ENCODE peak calls at places on chromosomes 4 and X, in nine cellular contexts. K is IMR-90, G is transverse colon, O is stomach, A is ovary, T is tibial nerve, B is upper lobe of left lung, I is A549, D is GM12878. R is an unnamed sample.

GRCh38 chrX:131752493-131753198 is 208.8 kb downstream of the OR13H1 start:
- DNase-seq in B (no peak), D (peak), A (peak), I (no peak), O (peak), T (no peak), G (peak), K (peak), R (peak)

GRCh38 chr4:186840222-186840701 is 116.6 kb upstream of the FAT1 start:
- DNase-seq in O (no peak), T (peak), I (no peak), K (peak), B (no peak), A (peak), G (peak), D (no peak), R (peak)

GRCh38 chrX:103878466-103879151 is 46.6 kb upstream of the RAB9B start:
- DNase-seq in T (no peak), D (no peak), K (peak), O (no peak), A (no peak), G (no peak), I (no peak), B (no peak), R (no peak)

GRCh38 chr4:185566972-185567749 is 31.9 kb upstream of the PDLIM3 start:
- DNase-seq in T (peak), D (no peak), O (no peak), A (peak), G (no peak), K (peak), B (no peak), I (no peak), R (no peak)

GRCh38 chr4:98626350-98626749 is 32.1 kb downstream of the TSPAN5 start:
- DNase-seq in B (peak), K (peak), O (no peak), G (no peak), I (peak), D (no peak), T (no peak), A (peak), R (no peak)

GRCh38 chr4:100796333-100796732 is 278.5 kb upstream of the EMCN start:
- DNase-seq in B (no peak), A (no peak), D (no peak), G (no peak), O (no peak), T (no peak), K (no peak), I (no peak), R (no peak)

GRCh38 chr4:35520059-35520458 is 724.3 kb downstream of the ARAP2 start:
- DNase-seq in T (no peak), G (no peak), I (no peak), A (no peak), O (peak), B (no peak), K (no peak), D (no peak), R (no peak)

GRCh38 chrX:38891641-38892413 is 90.6 kb downstream of the MID1IP1 start:
- DNase-seq in O (no peak), D (no peak), K (peak), A (no peak), I (no peak), G (no peak), T (no peak), B (no peak), R (no peak)

GRCh38 chr4:182338059-182338458 is 94.9 kb downstream of the TENM3 start:
- DNase-seq in K (no peak), T (no peak), A (no peak), I (no peak), B (no peak), D (no peak), O (no peak), G (no peak), R (no peak)

GRCh38 chr4:123671633-123672404 is 275.2 kb downstream of the SPRY1 start:
- DNase-seq in T (no peak), K (no peak), I (no peak), B (no peak), D (peak), A (no peak), O (no peak), G (no peak), R (no peak)

GRCh38 chrX:55787063-55787462 is 69.5 kb downstream of the RRAGB start:
- DNase-seq in I (no peak), G (no peak), T (no peak), A (no peak), K (no peak), B (no peak), D (no peak), O (no peak), R (no peak)

GRCh38 chrX:2548731-2549423 is 48.1 kb upstream of the DHRSX start:
- DNase-seq in D (no peak), T (no peak), B (no peak), O (no peak), I (no peak), K (no peak), A (no peak), G (no peak), R (no peak)

GRCh38 chr4:138118270-138118669 is 123.9 kb downstream of the SLC7A11 start:
- DNase-seq in T (no peak), I (no peak), G (no peak), B (no peak), A (no peak), O (no peak), K (no peak), D (no peak), R (no peak)

GRCh38 chrX:122269243-122269781 is 914.8 kb upstream of the GRIA3 start:
- DNase-seq in D (no peak), I (no peak), B (no peak), O (no peak), K (no peak), G (no peak), A (no peak), T (no peak), R (no peak)

GRCh38 chrX:18151661-18152060 is 69.0 kb downstream of the BEND2 start:
- DNase-seq in I (no peak), O (no peak), T (no peak), D (no peak), B (no peak), A (no peak), G (no peak), K (no peak), R (no peak)

GRCh38 chr4:140049024-140049923 is 104.7 kb downstream of the MAML3 start:
- DNase-seq in B (no peak), O (peak), D (no peak), T (peak), I (peak), K (peak), A (peak), G (peak), R (no peak)

GRCh38 chrX:107485019-107485418 is 35.6 kb downstream of the FRMPD3 start:
- DNase-seq in O (no peak), D (no peak), K (no peak), T (no peak), B (no peak), G (no peak), I (no peak), A (peak), R (no peak)

GRCh38 chrX:154396948-154397887 is 959 bp upstream of the RPL10 start:
- DNase-seq in D (no peak), A (peak), K (peak), T (peak), O (peak), G (peak), B (peak), I (peak), R (peak)

GRCh38 chr4:25757452-25757851 is 101.8 kb downstream of the SLC34A2 start:
- DNase-seq in G (no peak), B (no peak), I (no peak), K (no peak), A (no peak), D (no peak), O (no peak), T (no peak), R (no peak)

GRCh38 chr4:3699678-3700077 is 66.5 kb upstream of the ADRA2C start:
- DNase-seq in G (no peak), I (no peak), D (no peak), T (no peak), O (no peak), B (peak), A (no peak), K (no peak), R (no peak)

GRCh38 chrX:37603938-37604409 is 32.5 kb downstream of the LANCL3 start:
- DNase-seq in A (no peak), G (no peak), T (no peak), O (peak), K (no peak), I (no peak), D (peak), B (no peak), R (no peak)

GRCh38 chr4:172650758-172651495 is 517.7 kb upstream of the GALNT7 start:
- DNase-seq in O (no peak), D (no peak), I (no peak), K (peak), A (no peak), B (no peak), T (no peak), G (no peak), R (no peak)

GRCh38 chr4:40055873-40056721 is 553 bp upstream of the N4BP2 start:
- DNase-seq in D (no peak), A (peak), I (peak), K (peak), O (peak), T (peak), B (peak), G (peak), R (peak)

GRCh38 chr4:40058121-40058520 is 1.5 kb downstream of the N4BP2 start:
- DNase-seq in G (no peak), D (no peak), K (no peak), T (no peak), I (no peak), B (no peak), O (no peak), A (no peak), R (no peak)

GRCh38 chr4:40056722-40057539 is at the start of gene N4BP2:
- DNase-seq in I (peak), O (peak), K (peak), D (peak), G (peak), A (peak), T (peak), B (peak), R (peak)

GRCh38 chr4:40058854-40059253 is 2.2 kb downstream of the N4BP2 start:
- DNase-seq in D (no peak), B (no peak), K (no peak), G (no peak), O (no peak), T (no peak), I (no peak), A (no peak), R (peak)

GRCh38 chr4:40057540-40058091 is 966 bp downstream of the N4BP2 start:
- DNase-seq in I (peak), G (peak), O (peak), B (no peak), D (peak), A (peak), T (peak), K (peak), R (peak)
- TF ChIP-seq POLR2A in I (no peak), G (peak), O (no peak), B (no peak), D (peak), A (peak), T (peak), K (no peak), R (no peak)

DNA sequence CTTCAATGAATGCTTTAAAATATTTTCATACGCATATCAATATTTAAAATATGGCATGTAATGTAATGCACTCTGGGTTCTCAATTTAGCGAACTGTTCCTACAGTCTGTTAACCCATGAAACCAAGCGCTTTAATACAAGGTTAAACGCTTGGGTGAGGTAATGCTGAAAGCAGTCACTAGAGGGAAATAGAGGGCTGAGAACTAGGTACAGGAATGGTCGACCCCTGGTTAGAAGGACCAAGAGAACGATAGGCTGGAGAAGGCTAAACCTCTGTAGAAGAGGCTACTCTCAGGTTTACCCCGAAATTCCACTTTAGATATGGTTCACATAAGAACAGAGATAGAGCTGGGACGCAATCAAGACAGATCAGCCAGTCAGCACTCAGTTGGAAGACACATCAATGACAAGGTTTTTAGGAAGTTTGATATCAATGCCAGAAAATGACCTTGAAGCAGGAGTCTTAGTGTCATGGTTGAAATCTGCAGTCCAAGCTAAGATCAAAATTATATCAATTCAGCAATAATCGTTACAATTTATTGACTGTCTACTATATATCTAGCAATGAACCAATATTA is 26.9 kb downstream of the ARSJ start:
- DNase-seq in D (peak), T (peak), B (no peak), I (peak), G (no peak), K (peak), O (no peak), A (no peak), R (no peak)
- H3K4me3 ChIP-seq in D (no peak), T (no peak), B (no peak), I (no peak), G (no peak), K (no peak), O (no peak), A (no peak), R (no peak)

GRCh38 chr4:14143892-14144291 is 516.4 kb upstream of the BOD1L1 start:
- DNase-seq in I (peak), G (no peak), B (no peak), O (no peak), A (no peak), T (no peak), D (no peak), K (peak), R (no peak)
- TF ChIP-seq CTCF in I (no peak), G (no peak), B (no peak), O (no peak), A (no peak), T (no peak), D (no peak), K (no peak), R (no peak)

DNA sequence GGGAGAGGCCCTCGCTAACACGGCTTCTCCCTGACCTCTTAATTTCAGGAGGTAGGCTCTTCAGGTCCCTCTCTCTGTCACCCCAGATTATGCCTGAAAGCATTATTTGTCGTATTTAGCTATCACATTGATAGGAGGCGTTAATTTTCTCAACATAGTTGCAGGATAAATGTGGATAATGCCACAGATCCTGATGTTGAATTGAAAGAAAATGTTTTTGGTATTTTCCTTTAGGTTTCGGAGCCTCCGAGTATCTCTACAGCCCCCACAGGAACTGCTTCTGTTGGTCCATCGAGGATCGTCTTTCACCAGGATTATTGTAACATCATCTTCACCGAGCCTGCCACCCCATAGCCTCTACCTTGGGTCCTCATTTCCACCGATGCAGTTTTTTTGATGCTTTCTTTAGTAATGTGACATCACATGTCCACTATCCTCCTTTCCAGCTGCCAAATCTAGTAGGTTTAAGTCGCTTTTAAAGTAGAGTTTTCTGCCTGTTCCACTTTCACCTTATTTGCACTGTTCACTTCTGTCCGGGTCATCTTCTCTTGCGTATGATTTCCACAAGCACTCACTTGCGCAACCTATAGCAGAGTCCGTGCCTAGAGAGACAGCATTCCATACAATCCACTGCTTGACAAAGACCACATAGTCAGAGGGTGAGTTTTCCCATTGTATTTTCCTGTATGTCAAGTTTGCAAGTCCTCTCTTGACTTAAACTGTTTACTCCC is 665 bp downstream of the TIGD2 start:
- DNase-seq in A (no peak), O (no peak), I (peak), K (peak), D (no peak), B (no peak), G (peak), T (no peak), R (no peak)
- TF ChIP-seq POLR2A in A (no peak), O (no peak), I (no peak), K (peak), D (no peak), B (no peak), G (no peak), T (no peak), R (no peak)

GRCh38 chrX:10769696-10770619 is 149.6 kb upstream of the MID1 start:
- DNase-seq in O (no peak), I (no peak), D (no peak), T (no peak), A (peak), K (peak), G (no peak), B (no peak), R (no peak)
- H3K4me3 ChIP-seq in O (no peak), I (no peak), D (no peak), T (no peak), A (no peak), K (peak), G (no peak), B (no peak), R (no peak)

GRCh38 chr4:21514022-21514421 is 434.6 kb downstream of the KCNIP4 start:
- DNase-seq in K (no peak), I (no peak), D (no peak), B (no peak), O (no peak), T (no peak), A (no peak), G (no peak), R (no peak)

GRCh38 chr4:21517460-21517859 is 431.1 kb downstream of the KCNIP4 start:
- DNase-seq in A (no peak), K (no peak), O (no peak), T (no peak), G (no peak), B (no peak), D (no peak), I (no peak), R (no peak)

GRCh38 chr4:21507439-21507838 is 441.1 kb downstream of the KCNIP4 start:
- DNase-seq in G (no peak), A (no peak), I (no peak), K (no peak), O (no peak), T (no peak), B (no peak), D (no peak), R (no peak)

GRCh38 chr4:21512351-21512750 is 436.2 kb downstream of the KCNIP4 start:
- DNase-seq in O (no peak), D (no peak), B (no peak), I (peak), A (no peak), G (no peak), T (no peak), K (peak), R (no peak)
- TF ChIP-seq CTCF in O (peak), D (no peak), B (peak), I (peak), A (no peak), G (peak), T (peak), K (peak), R (no peak)

GRCh38 chr4:93788712-93789111 is 39.8 kb upstream of the ATOH1 start:
- DNase-seq in O (no peak), B (no peak), K (peak), A (no peak), T (no peak), G (no peak), I (peak), D (no peak), R (no peak)
- TF ChIP-seq POLR2A in O (no peak), B (no peak), K (no peak), A (no peak), T (no peak), G (no peak), I (no peak), D (no peak), R (no peak)

DNA sequence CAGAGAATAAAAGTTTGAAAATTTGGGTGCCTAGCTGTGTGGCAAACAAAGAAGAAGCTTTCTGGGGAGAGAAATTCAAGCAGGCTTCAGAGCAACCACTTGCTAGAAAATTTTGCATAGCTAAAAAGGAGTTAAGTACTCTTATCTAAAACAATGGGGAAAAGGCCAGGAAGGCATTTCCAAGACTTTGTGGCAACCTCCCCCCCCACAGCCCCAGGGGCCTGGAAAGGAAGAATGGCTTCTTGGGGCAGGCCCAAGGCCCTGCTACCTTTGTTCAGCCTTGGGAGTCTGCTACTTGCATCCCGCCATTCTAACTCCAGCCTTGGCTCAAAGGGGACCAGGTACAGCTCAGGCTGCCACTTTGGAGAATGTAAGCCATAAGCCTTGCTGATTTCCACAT is 102.2 kb downstream of the PTCHD1 start:
- DNase-seq in K (no peak), D (no peak), O (no peak), A (no peak), T (no peak), B (no peak), G (no peak), I (no peak), R (no peak)
- H3K4me3 ChIP-seq in K (no peak), D (no peak), O (no peak), A (no peak), T (no peak), B (no peak), G (no peak), I (no peak), R (no peak)

DNA sequence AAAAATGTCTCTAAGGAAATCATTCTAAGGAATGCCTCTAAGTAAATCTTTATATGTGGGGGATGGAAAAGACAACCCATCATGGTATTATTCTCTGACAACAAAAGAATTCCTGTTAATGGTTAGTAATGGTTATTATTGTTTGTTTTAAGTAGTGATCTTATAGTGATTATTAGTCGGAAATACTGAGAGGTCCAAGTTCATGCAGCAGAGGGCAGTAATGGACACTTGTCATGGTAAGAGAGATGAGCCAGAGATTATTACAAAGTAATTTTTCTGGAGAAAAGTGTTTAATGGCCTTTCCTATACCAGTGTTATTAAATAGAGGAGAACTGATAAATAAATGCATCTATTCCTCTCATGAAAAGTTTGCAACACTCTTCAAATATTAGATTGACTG is 8.1 kb upstream of the DKK2 start:
- DNase-seq in D (no peak), T (no peak), I (no peak), G (no peak), O (no peak), K (no peak), B (no peak), A (no peak), R (no peak)
- TF ChIP-seq CTCF in D (no peak), T (no peak), I (no peak), G (no peak), O (no peak), K (peak), B (no peak), A (no peak), R (no peak)

DNA sequence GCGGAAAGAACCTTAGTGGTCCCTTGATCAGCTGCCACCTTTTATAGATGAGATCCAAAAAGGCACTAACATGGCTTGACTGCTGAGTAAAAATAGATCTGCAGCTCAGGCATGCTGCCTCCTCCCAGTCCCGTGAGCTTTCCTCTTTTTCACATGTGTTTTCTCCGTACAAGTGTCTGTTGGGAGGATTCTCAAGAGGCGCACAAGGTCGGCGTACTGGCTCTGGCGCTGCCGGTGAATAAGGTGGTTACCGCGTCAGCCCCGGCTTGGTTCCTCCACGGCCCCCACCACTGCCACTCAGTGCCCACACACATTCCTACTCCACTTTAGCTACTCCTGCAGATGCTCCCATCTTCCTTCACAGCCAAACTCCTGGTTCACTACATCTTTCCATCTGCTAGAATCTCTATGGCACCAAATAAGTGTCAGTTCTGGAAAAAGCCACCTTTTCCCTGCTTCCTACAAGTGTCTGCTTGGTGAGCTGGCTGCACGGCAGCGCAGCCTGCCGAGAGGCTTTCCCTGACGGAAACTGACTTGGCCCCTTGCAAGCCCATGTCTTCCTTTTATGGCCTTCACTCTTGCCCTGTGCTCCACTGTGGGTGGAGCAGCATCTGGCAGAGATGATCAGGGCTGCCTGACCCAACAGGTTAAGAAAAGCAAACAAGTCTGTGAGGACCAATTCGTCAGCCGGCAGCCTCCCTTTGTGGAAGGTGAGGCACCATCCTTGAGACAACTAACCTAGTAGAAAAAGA is 99.8 kb downstream of the KLHL8 start:
- DNase-seq in G (peak), A (peak), O (no peak), T (peak), B (peak), D (no peak), K (peak), I (no peak), R (peak)
- TF ChIP-seq POLR2A in G (no peak), A (no peak), O (no peak), T (no peak), B (no peak), D (no peak), K (no peak), I (no peak), R (no peak)

R was measured in lower leg skin.